ENCODE peak calls at places on chromosomes 16 and 17, in four cellular contexts. X is WTC11, H is K562, G is HepG2. N is an unnamed sample.

GRCh38 chr16:51818342-51818944 is 667.4 kb upstream of the SALL1 start:
- DNase-seq in X (peak), G (peak), H (no peak), N (peak)

GRCh38 chr16:56606071-56606687 is 2.2 kb upstream of the MT2A start:
- DNase-seq in X (no peak), G (no peak), H (no peak), N (no peak)

GRCh38 chr17:27776882-27777624 is 23.3 kb downstream of the NOS2 start:
- DNase-seq in X (no peak), H (no peak), G (no peak), N (no peak)

GRCh38 chr16:1933097-1933661 is 9.8 kb downstream of the MSRB1 start:
- DNase-seq in H (no peak), X (no peak), G (no peak), N (no peak)

GRCh38 chr16:73113326-73113720 is 65.4 kb upstream of the ZFHX3 start:
- DNase-seq in H (no peak), G (no peak), X (no peak), N (no peak)

GRCh38 chr17:15941781-15942180 is 3.1 kb upstream of the ADORA2B start:
- DNase-seq in H (no peak), X (no peak), G (no peak), N (no peak)

GRCh38 chr17:5019475-5019956 is 15.7 kb downstream of the SLC52A1 start:
- DNase-seq in G (no peak), X (peak), H (peak), N (no peak)

GRCh38 chr17:28363776-28364650 is 986 bp downstream of the SEBOX start:
- DNase-seq in X (no peak), G (no peak), H (no peak), N (no peak)

GRCh38 chr17:1643293-1643998 is 2.1 kb downstream of the SCARF1 start:
- DNase-seq in X (peak), H (no peak), G (no peak), N (peak)
- TF ChIP-seq ATF2 in X (no peak), H (no peak), G (no peak), N (no peak)

GRCh38 chr17:39863918-39864746 is at the start of gene IKZF3:
- DNase-seq in H (peak), G (peak), X (peak), N (peak)

GRCh38 chr17:39868554-39868942 is 546 bp downstream of the ZPBP2 start:
- DNase-seq in G (no peak), H (no peak), X (no peak), N (no peak)

GRCh38 chr17:39867891-39868553 is at the start of gene ZPBP2:
- DNase-seq in G (no peak), H (no peak), X (no peak), N (no peak)

GRCh38 chr17:39866013-39866730 is 1.8 kb upstream of the ZPBP2 start:
- DNase-seq in G (no peak), X (no peak), H (no peak), N (no peak)

DNA sequence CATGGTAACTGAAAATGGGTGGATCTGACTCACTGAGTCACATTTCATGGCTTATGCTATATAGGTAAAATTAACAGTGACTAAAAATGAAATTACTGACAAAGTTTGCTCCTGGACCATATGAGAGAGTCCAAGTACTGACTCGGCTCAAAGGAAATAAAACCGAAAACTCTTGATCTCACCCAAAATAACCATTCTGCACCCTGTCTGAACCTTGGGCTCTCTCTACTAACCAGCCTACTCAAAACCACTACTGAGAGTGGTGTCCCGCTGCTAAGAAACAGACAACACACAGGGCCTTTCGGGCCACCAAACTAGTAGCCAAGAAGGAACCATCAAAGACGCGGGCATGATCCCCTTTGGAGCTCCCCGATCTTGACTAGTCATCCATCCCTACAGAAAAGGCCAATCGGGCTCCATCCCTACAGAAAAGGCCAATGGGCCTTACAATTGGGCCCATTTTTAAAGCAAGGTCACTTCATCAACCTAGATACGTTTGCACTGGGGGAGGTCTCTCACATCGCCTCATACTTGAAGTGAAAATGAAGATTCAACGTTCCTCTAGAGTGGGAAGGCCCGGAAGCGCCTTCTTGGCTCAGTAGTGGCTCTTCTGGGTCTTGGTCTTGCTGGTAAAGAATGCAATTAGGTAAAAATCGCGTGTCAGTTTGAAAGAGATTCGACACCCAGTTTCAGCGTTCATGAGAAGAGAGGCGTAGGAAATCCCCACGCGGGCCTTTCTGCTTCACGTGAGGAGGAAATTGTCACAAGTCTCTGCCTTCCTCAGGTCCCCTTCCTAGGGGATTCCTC is 715 bp upstream of the ZPBP2 start:
- DNase-seq in X (no peak), G (no peak), H (no peak), N (no peak)
- TF ChIP-seq JUN in X (no peak), G (no peak), H (no peak), N (no peak)

GRCh38 chr16:77298638-77299360 is 99.6 kb downstream of the SYCE1L start:
- DNase-seq in X (no peak), G (no peak), H (no peak), N (no peak)
- TF ChIP-seq ATF2 in X (no peak), G (no peak), H (no peak), N (no peak)

DNA sequence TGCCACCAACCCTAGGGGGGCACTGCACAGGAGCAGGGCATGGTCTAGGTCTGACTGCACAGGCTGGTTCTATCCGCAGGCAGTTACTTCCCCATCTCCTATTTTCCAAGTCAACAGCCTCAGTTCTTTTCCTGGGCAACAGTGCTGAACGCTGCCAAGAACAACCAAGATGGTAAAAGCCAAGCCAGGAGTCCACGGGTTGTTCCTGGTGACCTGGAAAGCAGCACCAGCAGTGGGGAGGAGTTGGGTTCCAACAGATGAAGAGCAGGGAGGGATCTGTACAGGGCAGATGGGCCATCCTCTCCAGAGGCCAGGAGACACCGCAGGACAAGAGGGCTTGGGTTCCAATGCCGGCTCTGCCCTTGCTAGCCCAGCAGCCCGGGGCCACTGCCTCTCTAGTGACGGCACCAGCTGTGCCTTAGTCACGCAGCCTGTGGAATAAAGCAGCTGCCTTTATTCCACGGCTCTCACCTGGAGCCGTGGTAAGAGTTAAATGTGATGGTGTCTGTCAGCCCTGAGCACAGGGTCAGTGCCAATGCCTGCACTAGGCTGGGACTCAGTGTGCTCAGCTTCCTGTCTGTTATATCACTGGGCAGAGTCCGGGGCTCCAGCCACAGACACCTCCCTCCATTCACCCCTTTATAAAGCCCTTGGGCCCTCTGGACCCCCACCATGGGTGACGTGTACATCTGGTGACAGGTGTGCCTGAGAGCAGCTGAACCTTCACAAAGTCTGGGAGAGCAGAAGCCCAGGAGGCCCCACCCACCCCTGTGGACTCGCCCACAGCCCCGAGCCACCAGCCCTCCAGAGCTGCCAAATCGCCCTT is 44.9 kb downstream of the MARF1 start:
- DNase-seq in G (no peak), H (no peak), X (no peak), N (no peak)
- TF ChIP-seq JUN in G (no peak), H (no peak), X (no peak), N (no peak)

GRCh38 chr17:49456172-49456965 is 38.7 kb upstream of the NGFR start:
- DNase-seq in X (no peak), H (no peak), G (no peak), N (no peak)
- TF ChIP-seq ATF2 in X (no peak), H (no peak), G (no peak), N (no peak)